ENCODE peak calls at places on chromosomes 11 and 22, in five cellular contexts. F is stimulated activated CD8-positive, alpha-beta memory T cell treated with anti-CD3 and anti-CD28 coated beads, Interleukin-4, amount 100 ng/mL, for 4 hours; I is amniotic stem cell; N is type B pancreatic cell; Z is pons. L is an unnamed sample.

GRCh38 chr22:24471570-24471969 is 23.6 kb upstream of the UPB1 start:
- DNase-seq in F (no peak), I (no peak), N (no peak), Z (peak; percentile 44), L (no peak)

GRCh38 chr11:64500176-64501013 is 90.6 kb upstream of the SLC22A12 start:
- DNase-seq in F (no peak), I (no peak), N (no peak), Z (no peak), L (no peak)

GRCh38 chr11:31325162-31325561 is 44.4 kb downstream of the DCDC1 start:
- DNase-seq in F (no peak), I (no peak), N (no peak), Z (no peak), L (no peak)

GRCh38 chr11:127345819-127346459 is 345.4 kb upstream of the KIRREL3 start:
- DNase-seq in F (no peak), I (no peak), N (no peak), Z (peak; percentile 64), L (peak; percentile 73)

GRCh38 chr22:19478466-19479357 is at the start of gene UFD1:
- DNase-seq in F (peak; percentile 54), I (peak; percentile 53), N (peak; percentile 81), Z (no peak), L (peak; percentile 92)

GRCh38 chr11:47351159-47352126 is 1.1 kb downstream of the MYBPC3 start:
- DNase-seq in F (no peak), I (no peak), N (no peak), Z (no peak), L (no peak)

GRCh38 chr11:129249351-129249750 is 57.2 kb upstream of the ARHGAP32 start:
- DNase-seq in F (no peak), I (no peak), N (no peak), Z (no peak), L (no peak)

GRCh38 chr11:5933116-5933515 is 8.9 kb upstream of the OR56A3 start:
- DNase-seq in F (no peak), I (no peak), N (no peak), Z (no peak), L (no peak)

GRCh38 chr22:29216873-29217666 is 11.4 kb downstream of the EMID1 start:
- DNase-seq in F (no peak), I (no peak), N (no peak), Z (peak; percentile 18), L (peak; percentile 2)

GRCh38 chr11:85663781-85664560 is 958 bp downstream of the CREBZF start:
- DNase-seq in F (peak; percentile 73), I (peak; percentile 36), N (peak; percentile 78), Z (peak; percentile 74), L (peak; percentile 67)

GRCh38 chr11:66232769-66233168 is 35.7 kb upstream of the RAB1B start:
- DNase-seq in F (no peak), I (no peak), N (no peak), Z (no peak), L (no peak)

GRCh38 chr11:3226846-3227567 is 5.2 kb downstream of the MRGPRE start:
- DNase-seq in F (no peak), I (no peak), N (no peak), Z (no peak), L (no peak)

GRCh38 chr11:35088226-35088625 is 50.7 kb upstream of the CD44 start:
- DNase-seq in F (no peak), I (no peak), N (no peak), Z (no peak), L (no peak)

GRCh38 chr11:96113100-96113710 is 189.3 kb upstream of the MTMR2 start:
- DNase-seq in F (no peak), I (no peak), N (no peak), Z (no peak), L (no peak)

GRCh38 chr11:76048763-76049162 is 157.5 kb downstream of the WNT11 start:
- DNase-seq in F (no peak), I (no peak), N (no peak), Z (no peak), L (no peak)

GRCh38 chr11:32331098-32331497 is 104.2 kb downstream of the WT1 start:
- DNase-seq in F (no peak), I (no peak), N (no peak), Z (no peak), L (no peak)

GRCh38 chr11:67264260-67264659 is 2.0 kb upstream of the GRK2 start:
- DNase-seq in F (no peak), I (no peak), N (no peak), Z (no peak), L (no peak)

GRCh38 chr11:66471142-66471541 is 4.4 kb downstream of the PELI3 start:
- DNase-seq in F (no peak), I (no peak), N (no peak), Z (no peak), L (no peak)

GRCh38 chr11:9151631-9152030 is 60.2 kb upstream of the SCUBE2 start:
- DNase-seq in F (no peak), I (no peak), N (no peak), Z (no peak), L (no peak)

GRCh38 chr11:69320756-69321741 is 27.1 kb downstream of the MYEOV start:
- DNase-seq in F (no peak), I (no peak), N (no peak), Z (no peak), L (no peak)

GRCh38 chr11:132563050-132563449 is 969.3 kb downstream of the OPCML start:
- DNase-seq in F (no peak), I (no peak), N (no peak), Z (no peak), L (no peak)

GRCh38 chr11:110339456-110339855 is 43.0 kb upstream of the RDX start:
- DNase-seq in F (no peak), I (no peak), N (no peak), Z (no peak), L (no peak)

GRCh38 chr11:28770806-28771205 is 662.6 kb downstream of the METTL15 start:
- DNase-seq in F (no peak), I (no peak), N (no peak), Z (no peak), L (no peak)

GRCh38 chr11:66850588-66851250 is 6.1 kb upstream of the LRFN4 start:
- DNase-seq in F (no peak), I (no peak), N (no peak), Z (no peak), L (no peak)

GRCh38 chr11:46385169-46386004 is 3.9 kb downstream of the MDK start:
- DNase-seq in F (no peak), I (no peak), N (no peak), Z (no peak), L (no peak)

GRCh38 chr11:70494559-70495350 is 96.4 kb downstream of the CTTN start:
- DNase-seq in F (no peak), I (no peak), N (no peak), Z (no peak), L (no peak)

GRCh38 chr22:39446239-39446721 is 10.5 kb upstream of the MGAT3 start:
- DNase-seq in F (no peak), I (no peak), N (no peak), Z (no peak), L (no peak)

GRCh38 chr11:77046060-77046501 is 11.9 kb downstream of the B3GNT6 start:
- DNase-seq in F (no peak), I (no peak), N (no peak), Z (no peak), L (no peak)

GRCh38 chr11:129849447-129850130 is 33.9 kb downstream of the TMEM45B start:
- DNase-seq in F (no peak), I (no peak), N (no peak), Z (no peak), L (no peak)

GRCh38 chr11:130510407-130511006 is 62.1 kb downstream of the ADAMTS15 start:
- DNase-seq in F (no peak), I (peak; percentile 26), N (no peak), Z (no peak), L (no peak)

GRCh38 chr11:1256257-1257045 is 33.6 kb downstream of the MUC5B start:
- DNase-seq in F (no peak), I (no peak), N (no peak), Z (no peak), L (no peak)

GRCh38 chr11:2002042-2002776 is 4.6 kb upstream of the H19 start:
- DNase-seq in F (no peak), I (no peak), N (no peak), Z (no peak), L (no peak)

GRCh38 chr11:33258631-33259184 is 1.5 kb downstream of the HIPK3 start:
- DNase-seq in F (no peak), I (no peak), N (no peak), Z (peak; percentile 80), L (peak; percentile 76)